ENCODE peak calls at places on chromosomes 5 and 9, in six cellular contexts. U is cardiac fibroblast, G is GM12865, C is bronchial epithelial cell, A is fibroblast of mammary gland, F is PC-9. O is an unnamed sample.

GRCh38 chr5:65194871-65195270 is 286.8 kb downstream of the ADAMTS6 start:
- DNase-seq in U (no peak), G (no peak), C (no peak), A (no peak), F (no peak), O (no peak)

GRCh38 chr5:141637266-141637692 is 482 bp downstream of the RELL2 start:
- DNase-seq in U (no peak), G (peak), C (no peak), A (no peak), F (no peak), O (no peak)

GRCh38 chr5:148179234-148179824 is 11.0 kb downstream of the SPINK14 start:
- DNase-seq in U (peak), G (peak), C (peak), A (peak), F (peak), O (peak)

GRCh38 chr9:100674419-100675122 is 96.7 kb downstream of the CAVIN4 start:
- DNase-seq in U (no peak), G (no peak), C (peak), A (no peak), F (no peak), O (no peak)

GRCh38 chr5:8135742-8136141 is 266.8 kb downstream of the MTRR start:
- DNase-seq in U (no peak), G (no peak), C (no peak), A (no peak), F (no peak), O (no peak)

GRCh38 chr9:134602547-134603362 is 38.8 kb upstream of the COL5A1 start:
- DNase-seq in U (peak), G (no peak), C (peak), A (peak), F (peak), O (peak)

GRCh38 chr5:126438267-126438666 is 15.1 kb downstream of the GRAMD2B start:
- DNase-seq in U (no peak), G (peak), C (no peak), A (no peak), F (no peak), O (no peak)

GRCh38 chr5:126970517-126971017 is 59.8 kb downstream of the MARCHF3 start:
- DNase-seq in U (peak), G (no peak), C (no peak), A (peak), F (peak), O (peak)

GRCh38 chr9:121288874-121289553 is 21.1 kb downstream of the GSN start:
- DNase-seq in U (peak), G (no peak), C (peak), A (no peak), F (peak), O (peak)

DNA sequence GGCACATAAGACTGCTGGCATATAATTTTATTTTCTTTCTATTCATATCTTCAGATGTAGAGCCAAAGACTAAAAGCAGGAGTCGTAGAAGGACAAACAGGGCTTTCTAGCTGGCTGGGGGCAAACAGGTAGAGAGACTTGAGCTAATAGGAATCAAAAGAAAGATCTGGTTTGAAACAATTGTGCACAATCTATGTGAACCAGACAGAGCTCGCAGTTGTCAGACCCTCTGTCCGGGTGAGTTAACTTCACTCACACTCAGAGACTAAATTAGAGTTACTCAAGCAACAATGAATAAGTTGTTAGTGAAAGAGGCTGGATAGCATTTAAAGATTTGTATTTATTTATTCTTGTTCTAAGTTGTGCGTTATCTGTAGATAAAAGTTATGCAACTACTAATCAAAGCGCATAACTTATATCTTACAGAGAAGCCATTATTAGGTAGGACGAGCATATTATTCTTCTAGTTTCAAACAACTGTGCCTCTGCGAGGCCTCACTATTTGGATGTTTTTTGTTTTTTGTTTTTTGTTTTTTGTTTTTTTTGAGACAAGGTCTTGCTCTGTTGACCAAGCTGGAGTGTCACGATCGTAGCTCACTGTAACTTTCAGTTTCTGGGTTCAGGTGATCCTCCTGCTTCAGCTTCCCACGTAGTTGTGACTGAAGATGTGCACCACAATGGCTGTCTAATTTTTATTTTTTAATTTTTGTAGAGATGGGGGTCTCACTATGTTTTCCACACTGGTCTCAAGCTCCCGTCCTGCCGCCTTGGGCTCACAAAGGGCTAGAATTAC is 13.2 kb upstream of the LNPEP start:
- DNase-seq in U (no peak), G (peak), C (no peak), A (no peak), F (no peak), O (no peak)
- H3K4me3 ChIP-seq in U (no peak), G (peak), C (no peak), A (no peak), F (no peak), O (no peak)

GRCh38 chr9:89310486-89311345 is at the start of gene CKS2:
- DNase-seq in U (peak), G (peak), C (peak), A (peak), F (peak), O (peak)
- TF ChIP-seq CTCF in U (no peak), G (no peak), C (no peak), A (no peak), F (no peak), O (no peak)

DNA sequence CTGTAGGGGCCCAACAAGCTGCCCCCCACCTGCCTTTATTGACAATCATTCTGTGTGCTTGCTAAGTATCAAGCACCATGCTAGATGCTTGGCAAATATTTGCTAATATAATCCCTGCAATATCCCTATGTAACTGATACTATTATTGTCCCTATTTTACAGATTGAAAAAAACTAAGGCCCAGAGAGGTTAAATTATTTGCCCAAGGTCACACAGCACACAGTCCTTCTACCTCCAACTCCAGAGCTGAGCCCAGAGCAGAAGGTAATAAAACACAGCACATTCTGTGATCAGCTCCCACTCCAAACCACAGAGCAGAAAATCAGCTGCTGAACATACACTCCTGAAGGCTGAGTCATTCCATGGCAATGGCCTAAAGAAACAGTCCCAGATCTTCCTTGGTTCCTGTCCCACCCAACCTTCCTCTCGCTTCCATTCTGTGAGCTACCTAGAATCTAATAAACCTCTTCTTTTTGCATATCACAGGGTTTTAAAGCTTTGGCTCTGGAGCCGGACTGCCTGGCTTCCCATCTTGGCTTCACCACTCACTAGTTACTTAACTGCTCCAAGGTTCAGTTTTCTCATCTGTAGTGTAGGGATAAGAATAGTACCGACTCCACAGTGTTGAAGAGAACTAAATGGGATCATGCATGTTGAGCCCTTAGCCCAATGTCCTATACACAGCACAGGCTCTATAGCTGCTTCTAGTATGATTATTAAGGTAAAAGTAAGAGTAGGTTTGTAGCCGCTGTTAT is 66.7 kb upstream of the ADRA1B start:
- DNase-seq in U (peak), G (no peak), C (peak), A (peak), F (peak), O (peak)
- H3K4me3 ChIP-seq in U (no peak), G (no peak), C (no peak), A (no peak), F (no peak), O (no peak)

GRCh38 chr9:131181091-131181681 is 55.8 kb downstream of the NUP214 start:
- DNase-seq in U (no peak), G (no peak), C (no peak), A (no peak), F (no peak), O (no peak)
- TF ChIP-seq CTCF in U (no peak), G (peak), C (no peak), A (peak), F (peak), O (peak)

GRCh38 chr5:41212935-41213334 is 397 bp downstream of the C6 start:
- DNase-seq in U (no peak), G (no peak), C (no peak), A (no peak), F (no peak), O (no peak)

GRCh38 chr5:41214199-41214598 is 867 bp upstream of the C6 start:
- DNase-seq in U (no peak), G (no peak), C (no peak), A (no peak), F (no peak), O (no peak)

GRCh38 chr5:41213340-41213739 is at the start of gene C6:
- DNase-seq in U (peak), G (no peak), C (no peak), A (no peak), F (no peak), O (no peak)

GRCh38 chr5:41211417-41211816 is 1.9 kb downstream of the C6 start:
- DNase-seq in U (no peak), G (no peak), C (no peak), A (no peak), F (no peak), O (no peak)
- H3K4me3 ChIP-seq in U (no peak), G (no peak), C (no peak), A (no peak), F (no peak), O (no peak)

DNA sequence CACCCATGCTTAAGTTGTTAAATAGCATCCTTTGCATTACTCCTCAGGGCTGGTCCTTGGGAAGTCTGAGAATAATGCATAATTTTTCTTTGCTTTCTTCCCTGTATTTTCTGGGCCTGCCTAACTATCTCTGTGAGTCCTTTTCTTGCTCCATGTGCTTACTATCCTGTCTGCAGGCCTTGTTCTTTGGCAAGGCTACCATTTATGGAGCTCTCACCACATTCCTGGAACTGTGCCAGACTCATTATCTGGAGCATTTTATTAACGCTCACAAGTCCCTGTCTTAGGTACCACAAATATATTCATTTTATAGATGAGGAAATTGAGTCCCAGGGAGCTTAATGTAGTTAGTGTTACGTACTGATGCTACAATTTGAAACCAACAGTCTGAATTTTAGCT is 3.0 kb downstream of the MROH2B start:
- DNase-seq in U (peak), G (no peak), C (no peak), A (peak), F (no peak), O (no peak)
- TF ChIP-seq CTCF in U (no peak), G (no peak), C (no peak), A (no peak), F (no peak), O (no peak)

GRCh38 chr5:124747770-124748686 is 1.6 kb upstream of the ZNF608 start:
- DNase-seq in U (peak), G (peak), C (peak), A (peak), F (no peak), O (peak)
- H3K4me3 ChIP-seq in U (peak), G (peak), C (peak), A (peak), F (peak), O (peak)

GRCh38 chr5:138177936-138178515 is 404 bp downstream of the BRD8 start:
- DNase-seq in U (peak), G (peak), C (peak), A (peak), F (no peak), O (peak)

GRCh38 chr5:138179277-138179857 is 455 bp downstream of the KIF20A start:
- DNase-seq in U (no peak), G (peak), C (peak), A (peak), F (no peak), O (peak)

GRCh38 chr5:138178516-138179276 is at the start of the genes BRD8 and KIF20A:
- DNase-seq in U (peak), G (peak), C (peak), A (peak), F (peak), O (peak)

GRCh38 chr5:138180841-138181240 is 1.9 kb downstream of the KIF20A start:
- DNase-seq in U (no peak), G (no peak), C (no peak), A (no peak), F (no peak), O (no peak)

DNA sequence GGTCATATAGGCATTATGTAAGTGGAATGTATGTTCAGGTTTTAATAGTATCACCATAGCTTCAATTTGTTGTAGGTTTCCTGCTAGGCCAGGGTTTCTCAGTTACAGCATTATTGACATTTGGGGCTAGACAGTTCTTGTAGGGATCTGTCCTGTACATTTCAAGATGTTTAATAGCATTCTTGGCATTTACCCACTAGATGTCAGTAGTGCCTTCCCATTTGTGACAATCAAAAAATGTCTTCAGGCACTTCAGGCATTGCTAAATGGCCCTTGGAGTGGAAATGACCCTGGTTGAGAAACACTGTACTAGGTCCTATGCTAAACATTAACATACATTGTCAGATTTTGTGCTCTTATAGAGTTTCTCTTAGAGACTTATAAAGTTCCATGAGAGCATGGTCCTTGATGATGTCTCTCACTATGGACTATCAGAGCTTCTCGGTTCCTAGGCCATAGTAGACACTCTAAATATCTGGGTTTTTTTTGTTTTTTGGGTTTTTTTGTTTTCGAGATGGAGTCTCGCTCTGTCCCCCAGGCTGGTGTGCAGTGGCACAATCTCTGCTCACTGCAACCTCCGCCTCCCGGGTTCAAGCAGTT is 1.4 kb downstream of the KIF20A start:
- DNase-seq in U (peak), G (peak), C (peak), A (peak), F (peak), O (peak)
- TF ChIP-seq CTCF in U (peak), G (peak), C (peak), A (peak), F (peak), O (peak)

GRCh38 chr5:73947876-73948275 is 321.9 kb downstream of the ARHGEF28 start:
- DNase-seq in U (no peak), G (no peak), C (no peak), A (no peak), F (no peak), O (no peak)

GRCh38 chr5:73946926-73947455 is 321.0 kb downstream of the ARHGEF28 start:
- DNase-seq in U (no peak), G (no peak), C (no peak), A (no peak), F (no peak), O (no peak)

GRCh38 chr5:73948720-73949119 is 322.7 kb downstream of the ARHGEF28 start:
- DNase-seq in U (peak), G (no peak), C (no peak), A (peak), F (no peak), O (peak)

GRCh38 chr5:73948289-73948688 is 322.3 kb downstream of the ARHGEF28 start:
- DNase-seq in U (no peak), G (no peak), C (no peak), A (peak), F (no peak), O (no peak)

DNA sequence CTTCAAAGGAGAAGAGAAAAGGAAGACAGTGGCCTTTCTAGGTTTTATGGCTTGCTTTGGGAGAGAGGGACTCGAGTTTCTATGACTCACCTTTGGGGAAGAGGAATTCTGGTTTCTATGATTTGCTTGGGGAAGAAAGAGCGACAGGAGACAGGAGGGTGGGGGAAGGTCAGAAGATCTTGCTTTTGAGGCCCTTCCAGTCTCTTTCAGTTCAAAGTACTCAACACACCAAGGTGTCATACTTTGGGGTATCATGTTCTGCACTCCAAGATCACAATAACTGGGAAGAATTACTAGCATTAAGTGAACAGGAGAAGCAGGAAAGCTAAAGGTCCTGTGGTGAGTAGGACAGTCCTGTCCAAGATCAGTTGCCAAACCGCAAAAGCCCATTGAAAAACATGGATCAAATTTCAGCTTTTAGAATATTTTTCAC is 324.5 kb downstream of the ARHGEF28 start:
- DNase-seq in U (no peak), G (no peak), C (peak), A (peak), F (no peak), O (no peak)
- H3K4me3 ChIP-seq in U (no peak), G (no peak), C (no peak), A (no peak), F (no peak), O (no peak)

GRCh38 chr5:87954121-87954520 is 314.5 kb downstream of the TMEM161B start:
- DNase-seq in U (no peak), G (no peak), C (no peak), A (no peak), F (no peak), O (no peak)
- TF ChIP-seq CTCF in U (no peak), G (no peak), C (no peak), A (no peak), F (no peak), O (no peak)